ENCODE peak calls at places on chromosomes 12 and 14, in ten cellular contexts. Y is NCI-H1694; G is thoracic aorta; M is skeletal muscle cell; Q is ureter; O is activated naive CD8-positive, alpha-beta T cell treated with anti-CD3 and anti-CD28 coated beads, Interleukin-2, amount 50 U/mL, for 24 hours; I is lung; E is foreskin fibroblast; P is amygdala; S is kidney epithelial cell. V is an unnamed sample.

GRCh38 chr12:127119600-127120140 is 1147.3 kb upstream of the TMEM132C start:
- DNase-seq in E (no peak), Q (no peak), O (no peak), P (no peak), M (no peak), Y (no peak), S (no peak), G (no peak), I (no peak), V (no peak)

GRCh38 chr14:61147369-61147897 is 133.7 kb downstream of the TMEM30B start:
- DNase-seq in G (no peak), S (no peak), Q (no peak), Y (no peak), E (peak; percentile 78), M (peak; percentile 61), P (no peak), I (no peak), O (no peak), V (no peak)

GRCh38 chr14:94538070-94538740 is 23.0 kb upstream of the SERPINA4 start:
- DNase-seq in M (no peak), E (no peak), O (no peak), I (no peak), Y (no peak), P (no peak), Q (no peak), S (no peak), G (no peak), V (no peak)

GRCh38 chr12:2860170-2860569 is 3.3 kb upstream of the TEX52 start:
- DNase-seq in M (no peak), I (no peak), Q (no peak), O (no peak), G (no peak), S (no peak), P (no peak), Y (no peak), E (no peak), V (no peak)

GRCh38 chr12:85779768-85780167 is 56.4 kb downstream of the RASSF9 start:
- DNase-seq in G (no peak), Q (no peak), I (no peak), E (no peak), O (no peak), Y (no peak), P (no peak), S (no peak), M (no peak), V (no peak)

GRCh38 chr14:29169408-29169807 is 402.8 kb downstream of the FOXG1 start:
- DNase-seq in G (no peak), M (no peak), O (no peak), S (no peak), I (no peak), Y (no peak), E (no peak), P (no peak), Q (no peak), V (no peak)

GRCh38 chr12:124477109-124477915 is 90.1 kb downstream of the NCOR2 start:
- DNase-seq in O (no peak), P (no peak), I (no peak), Q (no peak), E (no peak), S (peak; percentile 87), G (no peak), Y (no peak), M (no peak), V (no peak)

GRCh38 chr12:105915997-105916697 is 222.6 kb downstream of the NUAK1 start:
- DNase-seq in O (no peak), Q (no peak), Y (no peak), G (no peak), P (no peak), I (no peak), E (no peak), S (no peak), M (no peak), V (no peak)

GRCh38 chr14:93548102-93548843 is 117.5 kb downstream of the UNC79 start:
- DNase-seq in M (no peak), P (no peak), Y (no peak), G (no peak), Q (no peak), S (peak; percentile 56), O (no peak), E (no peak), I (no peak), V (no peak)

GRCh38 chr14:98290596-98290995 is 981.4 kb downstream of the BCL11B start:
- DNase-seq in I (no peak), Q (no peak), E (no peak), M (no peak), Y (no peak), S (peak; percentile 25), O (peak; percentile 4), G (no peak), P (no peak), V (peak; percentile 48)

GRCh38 chr14:90177537-90178189 is 78.7 kb upstream of the PSMC1 start:
- DNase-seq in O (no peak), G (no peak), E (no peak), Q (no peak), I (no peak), Y (peak; percentile 65), P (no peak), M (no peak), S (no peak), V (no peak)

GRCh38 chr14:29857545-29857944 is 70.1 kb downstream of the PRKD1 start:
- DNase-seq in O (no peak), Q (no peak), Y (no peak), E (no peak), G (no peak), M (no peak), P (no peak), I (no peak), S (no peak), V (no peak)

GRCh38 chr12:2447861-2448260 is 346.9 kb upstream of the FKBP4 start:
- DNase-seq in O (no peak), S (no peak), E (no peak), P (no peak), I (no peak), Y (no peak), G (no peak), Q (no peak), M (no peak), V (no peak)

GRCh38 chr12:52155048-52155868 is 36.6 kb downstream of the KRT80 start:
- DNase-seq in Y (no peak), Q (peak; percentile 69), I (no peak), S (no peak), O (no peak), E (no peak), P (no peak), M (no peak), G (no peak), V (no peak)

GRCh38 chr14:20626274-20626673 is 15.2 kb downstream of the OR6S1 start:
- DNase-seq in E (no peak), P (no peak), I (no peak), Y (no peak), O (no peak), G (no peak), Q (no peak), S (no peak), M (no peak), V (peak; percentile 46)

GRCh38 chr12:85029456-85029855 is 6.6 kb downstream of the TSPAN19 start:
- DNase-seq in I (no peak), G (no peak), Y (peak; percentile 21), M (no peak), E (no peak), S (no peak), Q (no peak), O (no peak), P (peak; percentile 54), V (no peak)

GRCh38 chr14:88384653-88385205 is 728 bp upstream of the SPATA7 start:
- DNase-seq in O (no peak), E (no peak), S (no peak), P (no peak), G (no peak), M (no peak), I (no peak), Y (peak; percentile 35), Q (no peak), V (no peak)